ENCODE peak calls at places on chromosomes 12 and 14, in nine cellular contexts. X is tibial artery; G is stimulated activated CD4-positive, alpha-beta T cell treated with anti-CD3 and anti-CD28 coated beads, TNF-alpha, amount 100 ng/mL, for 1 hour; Y is HFF-Myc; U is M059J; V is RWPE1; A is NCI-H1092; R is HT1080; O is aorta. P is an unnamed sample.
A peak's percentile ranks its signal among the peaks of the same experiment; 100 is the strongest.

GRCh38 chr12:94208433-94208921 is 60.1 kb downstream of the PLXNC1 start:
- DNase-seq in X (no peak), G (peak; percentile 25), Y (no peak), U (no peak), V (no peak), A (no peak), R (no peak), O (no peak), P (no peak)

GRCh38 chr14:99803803-99804202 is 10.6 kb downstream of the EML1 start:
- DNase-seq in X (no peak), G (no peak), Y (no peak), U (no peak), V (no peak), A (no peak), R (no peak), O (no peak), P (no peak)

GRCh38 chr12:68727776-68728175 is 18.2 kb upstream of the SLC35E3 start:
- DNase-seq in X (no peak), G (no peak), Y (no peak), U (no peak), V (no peak), A (no peak), R (no peak), O (no peak), P (no peak)

GRCh38 chr12:2677142-2677880 is 117.5 kb upstream of the FKBP4 start:
- DNase-seq in X (no peak), G (no peak), Y (no peak), U (no peak), V (no peak), A (no peak), R (no peak), O (peak; percentile 71), P (no peak)

GRCh38 chr12:89187507-89187906 is 164.8 kb downstream of the DUSP6 start:
- DNase-seq in X (no peak), G (no peak), Y (no peak), U (no peak), V (no peak), A (no peak), R (no peak), O (no peak), P (no peak)

GRCh38 chr12:95633049-95633545 is 81.8 kb upstream of the USP44 start:
- DNase-seq in X (peak; percentile 81), G (no peak), Y (no peak), U (peak; percentile 95), V (peak; percentile 94), A (no peak), R (peak; percentile 96), O (peak; percentile 84), P (no peak)

GRCh38 chr12:95412826-95413311 is 61.1 kb upstream of the METAP2 start:
- DNase-seq in X (no peak), G (no peak), Y (peak; percentile 69), U (peak; percentile 93), V (peak; percentile 58), A (no peak), R (peak; percentile 63), O (no peak), P (no peak)

GRCh38 chr14:63986789-63987533 is 134.2 kb downstream of the SYNE2 start:
- DNase-seq in X (no peak), G (no peak), Y (no peak), U (peak; percentile 23), V (peak; percentile 52), A (no peak), R (peak; percentile 69), O (no peak), P (no peak)

GRCh38 chr14:34223302-34224150 is 238.5 kb downstream of the SPTSSA start:
- DNase-seq in X (no peak), G (no peak), Y (no peak), U (peak; percentile 40), V (no peak), A (no peak), R (no peak), O (no peak), P (no peak)

GRCh38 chr12:110108309-110109036 is 15.7 kb upstream of the IFT81 start:
- DNase-seq in X (peak; percentile 61), G (no peak), Y (no peak), U (no peak), V (no peak), A (no peak), R (no peak), O (no peak), P (no peak)

GRCh38 chr12:128178971-128179370 is 88.0 kb upstream of the TMEM132C start:
- DNase-seq in X (no peak), G (no peak), Y (no peak), U (peak; percentile 76), V (peak; percentile 30), A (no peak), R (peak; percentile 8), O (no peak), P (no peak)

GRCh38 chr14:45261209-45261608 is 8.2 kb upstream of the MIS18BP1 start:
- DNase-seq in X (no peak), G (no peak), Y (no peak), U (peak; percentile 50), V (no peak), A (no peak), R (no peak), O (no peak), P (no peak)

GRCh38 chr12:79844693-79845092 is 90.2 kb downstream of the PPP1R12A start:
- DNase-seq in X (no peak), G (no peak), Y (peak; percentile 9), U (peak; percentile 93), V (peak; percentile 52), A (no peak), R (peak; percentile 91), O (no peak), P (no peak)

GRCh38 chr12:2409656-2410265 is 357.0 kb downstream of the CACNA1C start:
- DNase-seq in X (peak; percentile 55), G (no peak), Y (no peak), U (no peak), V (no peak), A (no peak), R (no peak), O (no peak), P (peak; percentile 31)

GRCh38 chr12:19031032-19031431 is 98.5 kb upstream of the PLEKHA5 start:
- DNase-seq in X (no peak), G (no peak), Y (peak; percentile 81), U (peak; percentile 96), V (peak; percentile 84), A (no peak), R (peak; percentile 95), O (no peak), P (no peak)

GRCh38 chr12:12883369-12884001 is 7.9 kb upstream of the GPRC5A start:
- DNase-seq in X (no peak), G (no peak), Y (no peak), U (peak; percentile 93), V (peak; percentile 44), A (no peak), R (peak; percentile 70), O (no peak), P (no peak)

GRCh38 chr12:99916555-99916954 is 68.2 kb downstream of the ANKS1B start:
- DNase-seq in X (no peak), G (no peak), Y (no peak), U (peak; percentile 61), V (no peak), A (no peak), R (peak; percentile 8), O (no peak), P (no peak)

GRCh38 chr12:52814710-52815155 is 817 bp upstream of the KRT4 start:
- DNase-seq in X (no peak), G (no peak), Y (no peak), U (no peak), V (no peak), A (no peak), R (no peak), O (no peak), P (no peak)

GRCh38 chr12:56808954-56809353 is 45.8 kb downstream of the HSD17B6 start:
- DNase-seq in X (no peak), G (no peak), Y (no peak), U (peak; percentile 74), V (no peak), A (no peak), R (peak; percentile 88), O (no peak), P (no peak)

P was measured in psoas muscle.